ENCODE peak calls at places on chromosomes 6 and 20, in five cellular contexts. E is HepG2, I is GM12878, Z is H1, N is K562. Q is an unnamed sample.

GRCh38 chr6:168390746-168391400 is 50.1 kb upstream of the SMOC2 start:
- DNase-seq in E (no peak), I (no peak), Z (no peak), N (no peak), Q (no peak)

GRCh38 chr20:17654649-17655285 is 27.3 kb downstream of the RRBP1 start:
- DNase-seq in E (peak), I (no peak), Z (peak), N (peak), Q (no peak)

GRCh38 chr6:153816306-153816845 is 222.7 kb upstream of the OPRM1 start:
- DNase-seq in E (no peak), I (no peak), Z (no peak), N (no peak), Q (no peak)

GRCh38 chr20:33372993-33373441 is 28.3 kb downstream of the CDK5RAP1 start:
- DNase-seq in E (peak), I (no peak), Z (no peak), N (no peak), Q (no peak)

GRCh38 chr20:33139467-33139866 is 28.5 kb upstream of the BPIFA2 start:
- DNase-seq in E (no peak), I (no peak), Z (no peak), N (no peak), Q (no peak)

GRCh38 chr6:133242761-133243590 is 1.8 kb downstream of the EYA4 start:
- DNase-seq in E (no peak), I (no peak), Z (peak), N (no peak), Q (no peak)

GRCh38 chr6:116060572-116061283 is at the start of gene FRK:
- DNase-seq in E (peak), I (no peak), Z (no peak), N (no peak), Q (peak)

GRCh38 chr20:63577317-63577894 is 3.4 kb upstream of the HELZ2 start:
- DNase-seq in E (no peak), I (no peak), Z (no peak), N (no peak), Q (no peak)

GRCh38 chr6:27392623-27393022 is 4.1 kb downstream of the ZNF391 start:
- DNase-seq in E (no peak), I (no peak), Z (no peak), N (no peak), Q (no peak)

GRCh38 chr20:63361507-63362425 is 617 bp upstream of the CHRNA4 start:
- DNase-seq in E (no peak), I (no peak), Z (peak), N (no peak), Q (no peak)

GRCh38 chr6:46352541-46353267 is 138.5 kb downstream of the RCAN2 start:
- DNase-seq in E (no peak), I (no peak), Z (no peak), N (peak), Q (no peak)

GRCh38 chr6:30800876-30801275 is 56.5 kb upstream of the IER3 start:
- DNase-seq in E (no peak), I (no peak), Z (no peak), N (no peak), Q (no peak)

GRCh38 chr6:116158641-116159040 is 32.7 kb upstream of the COL10A1 start:
- DNase-seq in E (no peak), I (no peak), Z (no peak), N (no peak), Q (no peak)

GRCh38 chr6:130140084-130140483 is 82.7 kb downstream of the SAMD3 start:
- DNase-seq in E (no peak), I (no peak), Z (no peak), N (no peak), Q (no peak)

GRCh38 chr6:139030539-139030938 is 2.0 kb downstream of the ABRACL start:
- DNase-seq in E (no peak), I (peak), Z (no peak), N (no peak), Q (no peak)

GRCh38 chr20:59308493-59309201 is 8.2 kb downstream of the EDN3 start:
- DNase-seq in E (no peak), I (no peak), Z (no peak), N (peak), Q (no peak)

GRCh38 chr6:12653396-12653910 is 63.1 kb upstream of the PHACTR1 start:
- DNase-seq in E (no peak), I (no peak), Z (no peak), N (no peak), Q (no peak)

GRCh38 chr6:144653885-144654505 is 368.9 kb downstream of the UTRN start:
- DNase-seq in E (peak), I (peak), Z (no peak), N (no peak), Q (no peak)

GRCh38 chr6:96766769-96767168 is 70.5 kb downstream of the GPR63 start:
- DNase-seq in E (no peak), I (no peak), Z (no peak), N (no peak), Q (no peak)

GRCh38 chr6:84805145-84805544 is 40.7 kb upstream of the TBX18 start:
- DNase-seq in E (no peak), I (no peak), Z (no peak), N (no peak), Q (no peak)

GRCh38 chr6:81834141-81834621 is 81.7 kb upstream of the TENT5A start:
- DNase-seq in E (no peak), I (no peak), Z (no peak), N (no peak), Q (no peak)

GRCh38 chr6:95365454-95365853 is 211.9 kb upstream of the MANEA start:
- DNase-seq in E (no peak), I (no peak), Z (no peak), N (no peak), Q (no peak)

GRCh38 chr6:170532867-170533488 is 20.1 kb downstream of the PSMB1 start:
- DNase-seq in E (no peak), I (no peak), Z (no peak), N (no peak), Q (no peak)

GRCh38 chr6:131858765-131859490 is 51.1 kb downstream of the ENPP1 start:
- DNase-seq in E (no peak), I (no peak), Z (no peak), N (no peak), Q (no peak)

GRCh38 chr6:40577672-40578071 is 9.5 kb downstream of the LRFN2 start:
- DNase-seq in E (no peak), I (no peak), Z (no peak), N (no peak), Q (no peak)

GRCh38 chr6:20826378-20826777 is 292.1 kb downstream of the CDKAL1 start:
- DNase-seq in E (no peak), I (no peak), Z (no peak), N (peak), Q (no peak)

GRCh38 chr6:126804255-126805064 is 314.0 kb upstream of the RSPO3 start:
- DNase-seq in E (peak), I (no peak), Z (no peak), N (peak), Q (peak)

GRCh38 chr20:58688838-58689237 is 3.8 kb upstream of the NPEPL1 start:
- DNase-seq in E (no peak), I (no peak), Z (peak), N (no peak), Q (no peak)

GRCh38 chr6:163412345-163412744 is 2.2 kb upstream of the QKI start:
- DNase-seq in E (no peak), I (no peak), Z (no peak), N (no peak), Q (no peak)

GRCh38 chr20:49570828-49571552 is 3.1 kb upstream of the PTGIS start:
- DNase-seq in E (no peak), I (no peak), Z (no peak), N (no peak), Q (no peak)

GRCh38 chr20:43565758-43566104 is 6.9 kb downstream of the SGK2 start:
- DNase-seq in E (no peak), I (no peak), Z (no peak), N (no peak), Q (no peak)

GRCh38 chr6:92667843-92668242 is 751.5 kb downstream of the EPHA7 start:
- DNase-seq in E (no peak), I (no peak), Z (no peak), N (no peak), Q (no peak)

GRCh38 chr6:36389353-36389752 is 1.9 kb upstream of the ETV7 start:
- DNase-seq in E (no peak), I (no peak), Z (no peak), N (no peak), Q (no peak)

GRCh38 chr20:31671324-31671723 is 33.6 kb downstream of the COX4I2 start:
- DNase-seq in E (no peak), I (no peak), Z (no peak), N (no peak), Q (no peak)
- TF ChIP-seq ATF3 in E (no peak), I (no peak), Z (no peak), N (no peak), Q (no peak)

GRCh38 chr6:128494440-128494839 is 26.0 kb downstream of the PTPRK start:
- DNase-seq in E (no peak), I (no peak), Z (no peak), N (no peak), Q (no peak)
- TF ChIP-seq CTCF in E (no peak), I (no peak), Z (no peak), N (no peak), Q (no peak)

GRCh38 chr6:93784794-93785757 is 365.7 kb upstream of the EPHA7 start:
- DNase-seq in E (no peak), I (no peak), Z (no peak), N (no peak), Q (no peak)

GRCh38 chr6:93779086-93779858 is 359.9 kb upstream of the EPHA7 start:
- DNase-seq in E (no peak), I (no peak), Z (no peak), N (no peak), Q (no peak)
- H3K4me3 ChIP-seq in E (no peak), I (no peak), Z (no peak), N (no peak), Q (no peak)

GRCh38 chr6:99345164-99345563 is 4.3 kb downstream of the FAXC start:
- DNase-seq in E (no peak), I (no peak), Z (no peak), N (no peak), Q (no peak)
- TF ChIP-seq ATF3 in E (no peak), I (no peak), Z (no peak), N (no peak), Q (no peak)

GRCh38 chr6:140107216-140107615 is 732.8 kb upstream of the CITED2 start:
- DNase-seq in E (no peak), I (no peak), Z (no peak), N (no peak), Q (no peak)

GRCh38 chr6:140101367-140101766 is 726.9 kb upstream of the CITED2 start:
- DNase-seq in E (no peak), I (no peak), Z (no peak), N (no peak), Q (no peak)

GRCh38 chr6:140101818-140102217 is 727.4 kb upstream of the CITED2 start:
- DNase-seq in E (no peak), I (no peak), Z (no peak), N (no peak), Q (no peak)

DNA sequence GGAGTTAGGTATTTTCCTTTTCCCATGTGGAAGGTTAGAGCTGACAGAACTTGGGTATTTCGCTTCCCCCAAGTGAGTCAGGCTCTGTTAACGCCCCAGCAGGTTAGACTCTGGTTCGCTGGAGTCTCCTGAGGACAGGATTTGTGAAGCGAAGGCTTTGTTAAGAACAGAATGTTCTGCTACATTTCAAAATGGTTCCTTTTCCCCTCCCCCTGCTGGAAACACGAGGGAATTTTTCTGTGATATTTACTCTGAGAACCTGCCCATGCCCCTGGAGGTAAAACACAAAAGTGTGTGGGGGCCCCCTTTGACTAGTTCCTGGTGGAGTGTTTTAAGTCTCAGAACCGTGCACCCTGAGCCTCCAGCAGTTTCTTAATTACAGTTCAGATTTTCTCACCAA is 731.4 kb upstream of the CITED2 start:
- DNase-seq in E (peak), I (no peak), Z (peak), N (peak), Q (peak)
- TF ChIP-seq CTCF in E (peak), I (peak), Z (peak), N (peak), Q (peak)

GRCh38 chr6:4466260-4466659 is 309.9 kb upstream of the CDYL start:
- DNase-seq in E (no peak), I (no peak), Z (no peak), N (no peak), Q (no peak)
- H3K4me3 ChIP-seq in E (no peak), I (no peak), Z (no peak), N (no peak), Q (no peak)

GRCh38 chr20:51553897-51554504 is 11.5 kb upstream of the NFATC2 start:
- DNase-seq in E (no peak), I (no peak), Z (no peak), N (no peak), Q (no peak)

GRCh38 chr20:51551186-51551585 is 8.7 kb upstream of the NFATC2 start:
- DNase-seq in E (no peak), I (no peak), Z (no peak), N (no peak), Q (no peak)

GRCh38 chr20:51549474-51549873 is 7.0 kb upstream of the NFATC2 start:
- DNase-seq in E (no peak), I (no peak), Z (no peak), N (no peak), Q (no peak)

GRCh38 chr20:51560042-51560441 is 17.5 kb upstream of the NFATC2 start:
- DNase-seq in E (no peak), I (no peak), Z (no peak), N (no peak), Q (no peak)

GRCh38 chr20:51554538-51555165 is 12.1 kb upstream of the NFATC2 start:
- DNase-seq in E (no peak), I (no peak), Z (no peak), N (no peak), Q (no peak)
- TF ChIP-seq ATF3 in E (no peak), I (no peak), Z (no peak), N (no peak), Q (no peak)